ENCODE peak calls at places on chromosomes 5 and 9, in five cellular contexts. M is neuronal stem cell, F is IMR-90, A is mesendoderm, P is H9. U is an unnamed sample.

GRCh38 chr5:142977363-142978051 is 207.3 kb downstream of the ARHGAP26 start:
- DNase-seq in A (peak), M (no peak), P (no peak), F (peak), U (peak)

GRCh38 chr5:160507181-160507811 is 85.6 kb downstream of the PTTG1 start:
- DNase-seq in A (no peak), F (peak), M (no peak), P (no peak), U (no peak)

GRCh38 chr9:130491830-130492465 is 47.2 kb downstream of the ASS1 start:
- DNase-seq in P (no peak), F (no peak), A (no peak), M (no peak), U (no peak)

GRCh38 chr9:130689937-130690700 is 3.5 kb upstream of the EXOSC2 start:
- DNase-seq in P (peak), F (peak), M (no peak), A (peak), U (peak)

GRCh38 chr9:38026021-38026809 is 42.8 kb downstream of the SHB start:
- DNase-seq in M (no peak), F (peak), A (peak), P (peak), U (peak)

GRCh38 chr5:16464664-16465543 is 696 bp downstream of the ZNF622 start:
- DNase-seq in M (no peak), F (no peak), A (no peak), P (no peak), U (peak)

GRCh38 chr9:4241552-4241951 is 58.3 kb downstream of the GLIS3 start:
- DNase-seq in P (no peak), A (no peak), F (no peak), M (no peak), U (no peak)

GRCh38 chr9:22079873-22080341 is 70.8 kb upstream of the CDKN2B start:
- DNase-seq in M (no peak), P (no peak), F (peak), A (no peak), U (peak)

GRCh38 chr5:93076566-93076965 is 504.5 kb downstream of the NR2F1-AS1 start:
- DNase-seq in P (no peak), M (no peak), F (no peak), A (no peak), U (no peak)

GRCh38 chr9:114091711-114092110 is 7.4 kb downstream of the KIF12 start:
- DNase-seq in A (no peak), M (no peak), F (no peak), P (no peak), U (no peak)

GRCh38 chr5:174825587-174825986 is 101.2 kb downstream of the MSX2 start:
- DNase-seq in P (no peak), A (no peak), M (no peak), F (peak), U (no peak)

GRCh38 chr9:110869931-110870330 is 168.3 kb downstream of the LPAR1 start:
- DNase-seq in P (no peak), M (no peak), A (no peak), F (no peak), U (no peak)

GRCh38 chr5:102152906-102153787 is 142.9 kb downstream of the SLCO4C1 start:
- DNase-seq in M (peak), F (no peak), P (no peak), A (peak), U (peak)

GRCh38 chr9:98860871-98861293 is 53.4 kb downstream of the GALNT12 start:
- DNase-seq in F (peak), A (peak), P (no peak), M (peak), U (peak)

GRCh38 chr5:110751902-110752762 is 13.3 kb downstream of the SLC25A46 start:
- DNase-seq in A (peak), P (no peak), M (no peak), F (peak), U (peak)

GRCh38 chr9:130443840-130444492 is 795 bp upstream of the ASS1 start:
- DNase-seq in F (no peak), A (no peak), M (no peak), P (no peak), U (no peak)

GRCh38 chr5:168766038-168766700 is 187.0 kb upstream of the PANK3 start:
- DNase-seq in A (no peak), P (no peak), F (no peak), M (no peak), U (no peak)

GRCh38 chr9:134138292-134138691 is 2.4 kb downstream of the WDR5 start:
- DNase-seq in M (no peak), P (no peak), F (no peak), A (no peak), U (no peak)
- H3K4ac ChIP-seq in M (no peak), P (no peak), F (no peak), A (no peak), U (no peak)

DNA sequence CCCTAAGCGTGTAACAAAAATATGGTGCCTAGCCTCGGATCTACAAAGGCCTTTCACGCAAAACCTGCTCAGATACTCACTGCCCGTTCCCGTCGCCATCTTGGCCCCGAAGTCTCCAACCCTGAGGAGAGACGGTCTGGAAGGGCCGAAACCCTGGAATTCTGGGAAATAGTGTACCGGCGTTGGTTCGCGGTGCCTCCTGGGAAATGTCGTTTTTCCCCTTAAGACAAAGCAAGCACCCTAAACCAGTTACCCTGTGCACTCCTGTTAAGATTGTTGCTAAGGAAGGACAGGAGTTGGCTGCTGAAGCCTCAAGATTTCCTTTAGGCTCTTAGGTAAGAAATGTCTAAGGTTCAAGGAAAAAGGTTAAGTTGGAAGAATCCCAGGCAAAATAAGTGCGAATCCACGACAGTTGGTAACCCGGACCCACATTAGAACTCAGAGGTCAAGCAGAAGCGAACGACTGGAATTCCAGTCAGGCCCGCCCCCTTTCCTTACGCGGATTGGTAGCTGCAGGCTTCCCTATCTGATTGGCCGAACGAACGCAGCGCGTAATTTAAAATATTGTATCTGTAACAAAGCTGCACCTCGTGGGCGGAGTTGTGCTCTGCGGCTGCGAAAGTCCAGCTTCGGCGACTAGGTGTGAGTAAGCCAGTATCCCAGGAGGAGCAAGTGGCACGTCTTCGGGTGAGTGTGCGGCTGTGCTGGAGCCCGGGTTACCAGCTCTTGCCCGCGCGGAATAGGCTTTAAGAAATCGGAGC is at the start of the genes BRD8 and KIF20A:
- DNase-seq in M (peak), A (peak), P (peak), F (peak), U (peak)
- H2BK15ac ChIP-seq in M (no peak), A (no peak), P (no peak), F (peak), U (no peak)

GRCh38 chr9:112166176-112167140 is 8.6 kb downstream of the SUSD1 start:
- DNase-seq in P (no peak), M (no peak), F (peak), A (peak), U (peak)
- H3K4ac ChIP-seq in P (no peak), M (no peak), F (no peak), A (no peak), U (no peak)

DNA sequence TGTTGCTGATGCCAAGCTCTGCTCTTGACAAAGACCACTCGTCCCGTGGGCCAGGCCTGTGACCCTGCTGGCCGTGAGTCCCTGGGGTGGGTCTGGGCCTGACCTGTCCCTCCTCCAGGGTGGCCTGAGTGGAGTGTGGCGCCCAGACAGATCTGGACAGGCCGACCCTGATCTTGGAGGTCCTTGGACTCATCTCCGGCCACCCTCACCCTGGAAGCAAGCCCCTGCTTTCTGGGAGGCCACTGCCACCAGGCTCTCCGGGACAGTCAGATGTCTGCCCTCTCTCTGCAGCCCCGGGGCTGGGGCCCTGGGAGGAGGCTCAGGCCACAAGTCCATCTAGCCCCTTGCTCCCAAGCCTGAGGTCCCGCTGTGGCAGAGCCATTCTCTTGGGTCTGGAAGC is 31.2 kb upstream of the TMEM250 start:
- DNase-seq in M (no peak), P (no peak), A (no peak), F (no peak), U (no peak)
- H2BK15ac ChIP-seq in M (peak), P (no peak), A (no peak), F (no peak), U (no peak)

GRCh38 chr9:124658165-124659017 is 112.7 kb downstream of the NR6A1 start:
- DNase-seq in M (peak), F (peak), P (peak), A (peak), U (peak)
- H3K4ac ChIP-seq in M (no peak), F (peak), P (no peak), A (peak), U (peak)

GRCh38 chr5:132462856-132463745 is 27.5 kb downstream of the IRF1 start:
- DNase-seq in F (no peak), A (no peak), M (no peak), P (no peak), U (no peak)
- H2BK15ac ChIP-seq in F (no peak), A (no peak), M (no peak), P (no peak), U (peak)

GRCh38 chr5:89849819-89850515 is 559.6 kb downstream of the CETN3 start:
- DNase-seq in F (no peak), P (no peak), M (no peak), A (peak), U (peak)
- H3K4ac ChIP-seq in F (no peak), P (no peak), M (no peak), A (no peak), U (no peak)

DNA sequence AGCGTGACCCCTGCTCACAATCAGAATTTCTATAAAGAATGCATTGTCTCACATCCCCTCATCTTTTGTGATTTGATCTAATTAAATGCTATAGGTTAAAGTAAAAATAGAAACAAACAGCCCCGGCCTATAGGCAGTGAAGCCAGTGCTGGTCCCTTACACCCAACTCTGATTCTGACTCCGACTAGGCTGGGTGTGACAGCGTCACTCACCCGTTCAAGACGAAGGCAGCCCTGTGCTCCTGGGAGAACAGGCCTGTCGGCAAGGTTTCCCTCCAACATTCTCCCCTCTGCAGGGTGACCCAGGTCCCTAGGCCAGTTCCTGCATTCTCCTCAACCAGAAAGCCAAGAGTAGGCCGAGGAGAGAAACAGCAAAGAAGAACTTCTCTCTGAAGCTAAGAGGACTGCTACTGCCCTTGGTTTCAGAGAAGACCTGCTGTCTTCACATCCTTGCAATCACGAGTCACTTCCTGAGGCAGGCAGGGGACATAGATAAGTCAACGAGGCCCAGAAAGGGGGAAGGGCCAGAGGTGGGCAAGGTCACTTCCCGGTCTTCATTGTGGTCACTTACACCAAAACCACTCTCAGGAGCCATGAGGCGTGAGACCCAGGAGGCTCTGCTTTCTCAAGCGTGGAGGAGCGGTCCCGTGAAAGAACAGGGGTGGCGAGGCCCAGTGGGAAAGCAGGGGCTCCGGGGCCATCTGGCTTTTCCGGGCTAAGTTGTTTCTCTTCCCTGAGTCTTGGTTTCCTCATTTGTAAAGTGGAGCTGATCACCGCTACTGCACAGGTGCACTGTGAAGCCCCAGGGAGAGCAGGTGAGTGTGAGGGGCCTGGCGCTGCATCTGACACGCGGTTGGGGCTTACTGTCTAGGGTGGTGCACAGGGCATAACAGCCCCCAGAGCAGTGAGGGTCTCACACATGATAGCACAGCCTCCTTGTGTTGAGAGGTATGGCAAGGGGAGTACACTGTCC is 200.8 kb downstream of the CRB2 start:
- DNase-seq in M (no peak), P (no peak), F (peak), A (peak), U (no peak)
- H2BK15ac ChIP-seq in M (no peak), P (no peak), F (no peak), A (no peak), U (no peak)

DNA sequence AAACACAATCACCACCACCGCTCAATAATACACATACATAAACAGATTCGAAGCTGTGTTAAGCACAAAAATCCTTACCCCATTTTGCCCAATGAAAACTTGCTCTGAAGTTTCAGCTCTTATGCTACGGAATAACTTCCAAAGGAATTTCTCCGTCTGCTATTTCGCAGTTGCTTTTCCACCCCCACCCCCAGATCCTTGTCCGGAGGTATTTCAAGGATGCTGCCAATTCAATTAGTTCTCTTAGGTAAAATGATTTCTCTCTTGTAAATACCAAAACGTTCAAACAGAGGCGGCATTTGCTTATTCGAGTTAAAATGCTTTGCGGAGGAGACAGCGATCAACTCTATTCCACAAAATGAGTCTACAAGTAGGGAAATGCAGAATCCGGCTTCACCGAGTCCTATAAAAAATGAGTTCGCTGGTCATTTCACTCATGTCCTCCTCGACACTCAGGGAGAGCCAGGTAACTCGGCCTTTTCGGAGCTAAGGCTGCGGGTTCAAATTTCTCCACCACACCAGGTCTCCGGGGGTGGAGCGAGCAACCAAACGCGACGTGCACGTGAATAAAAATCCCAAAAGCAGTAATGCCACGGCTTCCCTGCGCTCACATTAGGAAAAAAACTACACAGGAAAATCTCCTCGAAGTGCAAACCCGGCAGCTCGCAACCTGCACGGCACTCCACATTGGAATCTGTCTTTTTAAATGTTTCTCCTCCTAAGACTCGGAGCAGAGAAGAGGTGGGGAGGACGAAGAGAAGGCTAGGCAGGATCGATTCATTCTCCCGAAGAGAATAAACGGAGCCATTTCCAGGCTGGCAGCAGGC is 1.0 kb downstream of the HOMER1 start:
- DNase-seq in P (peak), F (peak), A (peak), M (peak), U (peak)
- H3K4ac ChIP-seq in P (no peak), F (no peak), A (peak), M (no peak), U (peak)

DNA sequence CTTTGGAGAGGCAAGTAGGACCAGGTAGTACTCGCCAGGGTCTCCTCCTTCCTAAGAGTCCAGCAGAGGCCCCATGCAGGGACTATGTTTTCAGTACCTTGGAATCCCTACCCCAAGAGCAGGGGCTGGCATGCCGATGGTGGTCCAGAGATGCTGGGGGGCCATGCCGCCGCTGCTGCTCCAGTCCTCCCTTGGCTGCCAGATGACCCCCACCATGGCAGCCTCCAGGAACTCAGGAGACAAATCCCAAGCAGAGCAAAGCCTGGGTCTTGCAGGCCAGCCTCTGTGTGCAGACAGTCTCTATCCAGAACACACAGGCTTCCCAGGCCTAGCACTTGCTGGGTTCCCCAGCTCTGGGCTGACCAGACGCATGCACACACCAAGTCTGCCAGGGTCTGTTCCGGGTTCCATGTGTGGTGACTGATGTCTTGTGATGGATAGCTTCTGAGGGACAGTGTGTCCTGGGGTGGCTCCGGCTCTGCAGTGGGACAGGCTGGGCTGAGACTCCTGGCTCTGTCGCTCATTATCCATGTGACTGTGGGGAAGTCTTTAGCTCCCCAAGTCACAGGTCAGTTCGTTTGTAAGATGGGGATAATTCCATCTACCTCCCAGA is 127.3 kb downstream of the CRB2 start:
- DNase-seq in P (no peak), M (no peak), F (no peak), A (no peak), U (no peak)
- H2BK15ac ChIP-seq in P (no peak), M (peak), F (no peak), A (no peak), U (no peak)

U was measured in mesenchymal stem cell.